ENCODE peak calls at places on chromosomes 4 and X, in seven cellular contexts. C is HCT116, V is K562, E is SK-N-SH, S is HepG2, L is H1, M is GM12878. X is an unnamed sample.
A peak's percentile ranks its signal among the peaks of the same experiment; 100 is the strongest.

GRCh38 chrX:124209792-124210576 is 122.5 kb upstream of the TEX13D start:
- DNase-seq in M (no peak), V (no peak), L (no peak), S (no peak), C (no peak), E (no peak), X (no peak)

GRCh38 chr4:84494518-84494917 is 4.6 kb downstream of the NKX6-1 start:
- DNase-seq in C (no peak), V (no peak), M (no peak), S (no peak), L (no peak), E (no peak), X (no peak)

GRCh38 chr4:139550724-139551429 is 5.1 kb downstream of the SETD7 start:
- DNase-seq in S (no peak), E (no peak), C (no peak), V (no peak), M (no peak), L (no peak), X (no peak)

GRCh38 chrX:7233632-7234406 is 85.9 kb upstream of the PUDP start:
- DNase-seq in V (no peak), M (no peak), L (no peak), E (no peak), S (no peak), C (no peak), X (no peak)

GRCh38 chr4:41232406-41232805 is 18.1 kb upstream of the APBB2 start:
- DNase-seq in L (peak; percentile 40), V (no peak), E (no peak), C (no peak), M (no peak), S (no peak), X (no peak)

GRCh38 chr4:64539234-64539849 is 130.1 kb upstream of the TECRL start:
- DNase-seq in S (peak; percentile 55), C (peak; percentile 16), M (peak; percentile 13), L (no peak), E (peak; percentile 50), V (peak; percentile 49), X (peak; percentile 22)

GRCh38 chr4:113090954-113091353 is 41.5 kb downstream of the ANK2 start:
- DNase-seq in S (no peak), M (no peak), E (no peak), V (no peak), L (no peak), C (no peak), X (no peak)

GRCh38 chr4:147192679-147193078 is 247.0 kb upstream of the TTC29 start:
- DNase-seq in V (no peak), L (no peak), E (no peak), C (no peak), S (no peak), M (no peak), X (no peak)

GRCh38 chrX:74534569-74535038 is 79.8 kb downstream of the RLIM start:
- DNase-seq in E (no peak), L (no peak), C (no peak), V (no peak), S (no peak), M (peak; percentile 36), X (no peak)

GRCh38 chrX:16783452-16783851 is 2.8 kb upstream of the TXLNG start:
- DNase-seq in S (no peak), M (no peak), E (no peak), C (no peak), V (no peak), L (no peak), X (no peak)

GRCh38 chr4:159937595-159937994 is 834.7 kb downstream of the RAPGEF2 start:
- DNase-seq in S (no peak), C (no peak), V (no peak), M (no peak), E (no peak), L (no peak), X (no peak)

GRCh38 chr4:47075241-47075640 is 43.9 kb downstream of the GABRB1 start:
- DNase-seq in C (no peak), L (no peak), S (no peak), V (no peak), E (no peak), M (no peak), X (no peak)

GRCh38 chr4:18234108-18234507 is 212.6 kb upstream of the LCORL start:
- DNase-seq in C (no peak), M (no peak), V (no peak), E (no peak), S (no peak), L (no peak), X (no peak)

GRCh38 chr4:18695733-18696527 is 674.4 kb upstream of the LCORL start:
- DNase-seq in C (no peak), L (no peak), S (no peak), M (no peak), V (no peak), E (no peak), X (no peak)

GRCh38 chrX:2583194-2584162 is 82.7 kb upstream of the DHRSX start:
- DNase-seq in L (no peak), C (no peak), V (no peak), E (no peak), S (no peak), M (no peak), X (no peak)

GRCh38 chrX:153603131-153603656 is 4.3 kb upstream of the CCNQ start:
- DNase-seq in S (no peak), E (no peak), V (no peak), M (no peak), C (no peak), L (no peak), X (no peak)

GRCh38 chrX:68273887-68274286 is 159.4 kb downstream of the OPHN1 start:
- DNase-seq in L (no peak), E (no peak), C (peak; percentile 8), M (no peak), S (no peak), V (no peak), X (no peak)

GRCh38 chr4:128775916-128776315 is 33.6 kb upstream of the JADE1 start:
- DNase-seq in V (no peak), M (no peak), L (no peak), C (no peak), E (no peak), S (no peak), X (no peak)

GRCh38 chrX:153179131-153179530 is at the start of gene MAGEA1:
- DNase-seq in C (no peak), L (no peak), E (no peak), S (no peak), M (no peak), V (peak; percentile 45), X (peak; percentile 24)

GRCh38 chr4:14596904-14597303 is 405.4 kb upstream of the CPEB2 start:
- DNase-seq in E (no peak), M (no peak), V (no peak), L (no peak), S (no peak), C (no peak), X (no peak)
- TF ChIP-seq JUND in E (no peak), M (no peak), V (no peak), L (no peak), S (no peak), C (no peak), X (no peak)

GRCh38 chr4:158859661-158860060 is 90.8 kb downstream of the FNIP2 start:
- DNase-seq in E (no peak), S (no peak), C (no peak), L (no peak), M (no peak), V (no peak), X (no peak)

GRCh38 chr4:158858410-158859189 is 89.8 kb downstream of the FNIP2 start:
- DNase-seq in E (no peak), M (no peak), C (no peak), S (peak; percentile 16), V (no peak), L (no peak), X (no peak)

GRCh38 chr4:158860856-158861255 is 92.0 kb downstream of the FNIP2 start:
- DNase-seq in C (no peak), S (no peak), L (no peak), E (no peak), V (no peak), M (peak; percentile 50), X (no peak)

GRCh38 chr4:158854236-158854635 is 85.4 kb downstream of the FNIP2 start:
- DNase-seq in E (no peak), L (no peak), C (no peak), M (no peak), V (no peak), S (no peak), X (no peak)

GRCh38 chr4:158856852-158857251 is 88.0 kb downstream of the FNIP2 start:
- DNase-seq in V (no peak), S (peak; percentile 15), M (no peak), L (no peak), C (peak; percentile 26), E (peak; percentile 44), X (peak; percentile 7)
- TF ChIP-seq JUND in V (no peak), S (no peak), M (no peak), L (no peak), C (no peak), E (no peak), X (no peak)

DNA sequence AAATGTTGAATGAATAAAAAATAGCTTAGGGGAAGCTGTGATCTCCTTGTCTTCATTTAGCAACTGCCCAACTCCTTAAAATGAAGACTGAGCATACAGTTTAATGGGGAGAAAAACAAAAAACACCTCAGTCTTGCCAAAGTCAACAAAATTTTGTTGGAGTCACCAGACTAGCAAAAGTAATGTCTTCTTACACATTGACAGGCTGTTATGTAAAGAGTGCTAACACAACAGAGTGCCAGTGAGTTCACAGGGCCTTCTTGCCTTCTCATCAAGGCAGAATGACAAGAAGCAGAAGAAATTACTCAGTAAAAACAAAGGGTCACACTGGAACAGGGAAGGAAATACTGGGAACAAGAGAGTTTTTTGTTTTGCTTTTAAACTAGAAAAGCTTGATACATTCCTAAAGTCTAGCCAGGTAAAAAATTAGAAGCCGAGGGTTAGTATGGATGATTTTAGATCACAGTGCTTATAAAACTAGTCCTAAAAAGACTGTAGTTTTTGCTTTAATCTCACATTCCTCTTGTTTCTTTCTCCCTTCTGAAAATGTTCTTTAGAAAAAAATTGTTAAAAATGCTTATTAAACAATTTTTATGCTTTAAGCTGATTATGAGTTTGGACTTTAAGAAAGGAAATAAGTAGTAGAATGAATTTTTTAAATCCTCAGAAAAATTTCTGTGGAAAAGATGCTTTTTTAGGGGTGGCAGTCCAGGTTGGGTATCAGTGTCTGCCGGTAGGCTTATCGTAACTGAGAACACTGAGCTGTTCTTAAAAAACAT is 38.7 kb upstream of the FRAS1 start:
- DNase-seq in C (no peak), L (no peak), M (no peak), E (no peak), V (no peak), S (no peak), X (no peak)
- TF ChIP-seq JUND in C (no peak), L (no peak), M (no peak), E (no peak), V (no peak), S (no peak), X (no peak)

DNA sequence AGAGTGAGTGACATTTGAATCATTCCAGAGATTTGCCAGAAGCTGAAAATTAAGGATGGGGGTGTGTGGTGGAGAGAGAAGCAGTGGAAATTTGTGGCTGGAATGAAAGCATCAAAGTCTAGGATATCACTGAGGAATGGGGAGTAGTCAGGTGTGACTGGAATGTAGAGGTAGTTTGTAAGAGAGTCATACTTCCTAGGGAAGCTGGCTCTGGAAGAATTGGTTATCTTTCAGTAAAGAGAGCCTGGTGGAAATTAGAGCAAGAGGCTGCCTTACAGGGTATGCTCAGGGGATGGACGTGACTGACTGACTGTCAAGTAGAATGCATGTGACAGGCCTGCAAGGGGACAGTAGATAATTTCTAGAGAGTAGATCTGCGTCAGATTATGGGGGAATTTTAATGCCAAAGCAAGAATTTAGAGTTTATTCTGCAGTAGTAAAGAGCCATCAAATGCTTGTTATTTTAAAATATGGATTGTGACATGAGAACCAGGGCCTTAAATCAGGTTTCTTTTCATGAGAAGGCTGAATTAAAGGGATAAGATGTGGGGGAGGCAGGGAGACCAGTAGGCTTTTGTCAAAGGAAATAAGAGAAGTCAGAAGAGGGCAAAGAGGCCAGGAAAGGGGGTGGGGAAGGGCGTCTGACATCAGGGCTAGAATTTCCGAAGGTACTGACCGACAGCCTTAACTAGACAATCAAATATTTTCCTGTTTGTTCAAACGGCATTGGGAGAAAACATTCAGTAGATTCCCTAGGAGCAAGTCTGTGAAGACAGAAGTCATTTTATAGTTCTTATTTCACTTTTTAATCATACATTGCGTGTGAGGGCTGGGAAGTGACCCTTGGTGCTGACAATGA is 109.9 kb downstream of the AFF1 start:
- DNase-seq in S (no peak), V (no peak), C (no peak), L (no peak), M (no peak), E (peak; percentile 43), X (no peak)
- TF ChIP-seq JUND in S (no peak), V (no peak), C (no peak), L (no peak), M (no peak), E (no peak), X (no peak)

X was measured in T47D.